ENCODE peak calls at places on chromosomes 12 and 14, in nine cellular contexts. T is breast epithelium, U is stomach, N is suprapubic skin, W is transverse colon, K is H54, S is tibial nerve, X is ovary, Q is uterus. Y is an unnamed sample.

GRCh38 chr12:25761356-25761755 is 197.1 kb upstream of the RASSF8 start:
- DNase-seq in T (no peak), U (no peak), N (no peak), W (no peak), K (no peak), S (no peak), X (no peak), Q (no peak), Y (no peak)

GRCh38 chr12:131851741-131852550 is 23.8 kb downstream of the MMP17 start:
- DNase-seq in T (no peak), U (no peak), N (no peak), W (no peak), K (no peak), S (no peak), X (no peak), Q (no peak), Y (peak)

GRCh38 chr14:32906672-32907071 is 32.0 kb upstream of the NPAS3 start:
- DNase-seq in T (no peak), U (no peak), N (no peak), W (no peak), K (no peak), S (no peak), X (no peak), Q (no peak), Y (no peak)

GRCh38 chr14:50233335-50234250 is 2.2 kb upstream of the SOS2 start:
- DNase-seq in T (no peak), U (no peak), N (no peak), W (no peak), K (no peak), S (no peak), X (no peak), Q (no peak), Y (no peak)

GRCh38 chr14:100806386-100806785 is 19.5 kb upstream of the MEG3 start:
- DNase-seq in T (no peak), U (no peak), N (no peak), W (no peak), K (no peak), S (no peak), X (no peak), Q (no peak), Y (no peak)

GRCh38 chr12:72207094-72207493 is 65.1 kb upstream of the TRHDE start:
- DNase-seq in T (no peak), U (no peak), N (no peak), W (no peak), K (no peak), S (no peak), X (no peak), Q (no peak), Y (no peak)

GRCh38 chr14:76640923-76641395 is 120.3 kb upstream of the VASH1 start:
- DNase-seq in T (no peak), U (no peak), N (peak), W (no peak), K (no peak), S (no peak), X (no peak), Q (no peak), Y (no peak)

GRCh38 chr12:119340604-119341003 is 6.1 kb downstream of the CCDC60 start:
- DNase-seq in T (no peak), U (no peak), N (no peak), W (no peak), K (no peak), S (no peak), X (no peak), Q (no peak), Y (no peak)

GRCh38 chr12:57836442-57837375 is 9.8 kb downstream of the CTDSP2 start:
- DNase-seq in T (peak), U (peak), N (no peak), W (peak), K (peak), S (peak), X (peak), Q (peak), Y (peak)

GRCh38 chr14:100788517-100789365 is 37.2 kb upstream of the MEG3 start:
- DNase-seq in T (no peak), U (no peak), N (no peak), W (no peak), K (no peak), S (no peak), X (no peak), Q (no peak), Y (peak)

GRCh38 chr14:34364201-34364600 is 97.8 kb downstream of the SPTSSA start:
- DNase-seq in T (no peak), U (no peak), N (no peak), W (no peak), K (no peak), S (no peak), X (no peak), Q (no peak), Y (no peak)

GRCh38 chr12:53842686-53843085 is 90.9 kb upstream of the CISTR start:
- DNase-seq in T (no peak), U (no peak), N (no peak), W (no peak), K (no peak), S (no peak), X (no peak), Q (no peak), Y (no peak)

GRCh38 chr14:93005135-93005813 is 82.3 kb downstream of the CHGA start:
- DNase-seq in T (no peak), U (peak), N (no peak), W (no peak), K (no peak), S (no peak), X (no peak), Q (no peak), Y (no peak)

GRCh38 chr14:81219821-81220487 is 805 bp downstream of the GTF2A1 start:
- DNase-seq in T (no peak), U (peak), N (peak), W (peak), K (no peak), S (no peak), X (peak), Q (peak), Y (peak)

GRCh38 chr14:100823488-100823887 is 2.4 kb upstream of the MEG3 start:
- DNase-seq in T (no peak), U (no peak), N (no peak), W (no peak), K (no peak), S (no peak), X (no peak), Q (no peak), Y (no peak)

GRCh38 chr12:108307006-108307405 is 32.1 kb downstream of the CMKLR1 start:
- DNase-seq in T (no peak), U (no peak), N (no peak), W (no peak), K (no peak), S (no peak), X (no peak), Q (no peak), Y (peak)

GRCh38 chr12:50720085-50720484 is 43.8 kb upstream of the ATF1 start:
- DNase-seq in T (no peak), U (no peak), N (no peak), W (no peak), K (no peak), S (no peak), X (no peak), Q (no peak), Y (no peak)

GRCh38 chr12:54879132-54879531 is 24.8 kb downstream of the MUCL1 start:
- DNase-seq in T (no peak), U (no peak), N (no peak), W (no peak), K (no peak), S (no peak), X (no peak), Q (no peak), Y (peak)

GRCh38 chr12:74780458-74781241 is 243.0 kb downstream of the ATXN7L3B start:
- DNase-seq in T (no peak), U (no peak), N (no peak), W (no peak), K (peak), S (no peak), X (no peak), Q (no peak), Y (no peak)

GRCh38 chr12:56951582-56952339 is 5.6 kb downstream of the RDH16 start:
- DNase-seq in T (no peak), U (no peak), N (no peak), W (no peak), K (no peak), S (no peak), X (no peak), Q (no peak), Y (no peak)

GRCh38 chr12:25500651-25501050 is 52.4 kb downstream of the LMNTD1 start:
- DNase-seq in T (no peak), U (no peak), N (no peak), W (no peak), K (no peak), S (no peak), X (no peak), Q (no peak), Y (no peak)

GRCh38 chr12:110796952-110797351 is 49.8 kb upstream of the CCDC63 start:
- DNase-seq in T (no peak), U (no peak), N (no peak), W (no peak), K (peak), S (no peak), X (no peak), Q (no peak), Y (no peak)

GRCh38 chr14:90602088-90602687 is 205.4 kb downstream of the CALM1 start:
- DNase-seq in T (no peak), U (no peak), N (no peak), W (no peak), K (no peak), S (no peak), X (no peak), Q (no peak), Y (no peak)

GRCh38 chr14:92528486-92529100 is 15.0 kb downstream of the RIN3 start:
- DNase-seq in T (no peak), U (no peak), N (no peak), W (no peak), K (no peak), S (no peak), X (no peak), Q (no peak), Y (no peak)

GRCh38 chr12:46402451-46402850 is 29.9 kb upstream of the SLC38A2 start:
- DNase-seq in T (no peak), U (no peak), N (no peak), W (peak), K (no peak), S (no peak), X (no peak), Q (peak), Y (no peak)

GRCh38 chr14:64040044-64040443 is 187.2 kb downstream of the SYNE2 start:
- DNase-seq in T (no peak), U (no peak), N (no peak), W (no peak), K (no peak), S (no peak), X (no peak), Q (no peak), Y (no peak)

GRCh38 chr12:112349440-112349839 is 32.8 kb downstream of the HECTD4 start:
- DNase-seq in T (no peak), U (no peak), N (no peak), W (no peak), K (no peak), S (no peak), X (no peak), Q (no peak), Y (no peak)

GRCh38 chr14:54782803-54783659 is 119.6 kb downstream of the GCH1 start:
- DNase-seq in T (no peak), U (no peak), N (no peak), W (peak), K (no peak), S (no peak), X (no peak), Q (no peak), Y (peak)

GRCh38 chr12:108592033-108592909 is 5.6 kb downstream of the TMEM119 start:
- DNase-seq in T (no peak), U (no peak), N (no peak), W (no peak), K (no peak), S (no peak), X (no peak), Q (no peak), Y (no peak)

GRCh38 chr14:77314043-77314442 is 6.6 kb downstream of the POMT2 start:
- DNase-seq in T (no peak), U (no peak), N (no peak), W (peak), K (no peak), S (no peak), X (no peak), Q (peak), Y (no peak)

GRCh38 chr12:124433147-124433874 is 134.1 kb downstream of the NCOR2 start:
- DNase-seq in T (peak), U (peak), N (no peak), W (no peak), K (no peak), S (no peak), X (no peak), Q (no peak), Y (peak)

GRCh38 chr14:88036422-88036821 is 31.5 kb downstream of the GPR65 start:
- DNase-seq in T (no peak), U (no peak), N (no peak), W (no peak), K (no peak), S (no peak), X (no peak), Q (no peak), Y (no peak)

GRCh38 chr14:58794993-58795762 is 157.4 kb downstream of the DACT1 start:
- DNase-seq in T (no peak), U (no peak), N (no peak), W (no peak), K (no peak), S (no peak), X (no peak), Q (no peak), Y (no peak)
- TF ChIP-seq POLR2A in T (no peak), U (no peak), N (no peak), W (no peak), K (no peak), S (no peak), X (no peak), Q (no peak), Y (no peak)

DNA sequence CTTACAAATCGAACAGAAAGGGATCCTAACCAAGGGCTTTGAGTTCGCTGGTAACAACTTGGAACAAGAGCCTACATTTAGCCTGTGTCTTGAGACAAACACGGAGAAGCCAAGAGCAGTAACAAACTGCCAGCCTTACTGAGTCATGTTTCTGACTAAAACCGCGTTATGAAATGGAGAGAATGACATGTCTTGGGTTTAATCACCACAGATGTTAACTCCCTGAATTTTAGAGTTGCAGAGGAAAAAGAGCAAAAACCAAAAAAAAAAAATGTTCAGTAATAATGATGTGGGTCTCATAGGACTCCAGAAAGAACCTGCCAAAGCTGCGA is 1.0 kb downstream of the BLTP3B start:
- DNase-seq in T (no peak), U (no peak), N (no peak), W (no peak), K (peak), S (no peak), X (no peak), Q (peak), Y (peak)
- TF ChIP-seq POLR2A in T (no peak), U (no peak), N (no peak), W (no peak), K (no peak), S (no peak), X (no peak), Q (no peak), Y (no peak)

DNA sequence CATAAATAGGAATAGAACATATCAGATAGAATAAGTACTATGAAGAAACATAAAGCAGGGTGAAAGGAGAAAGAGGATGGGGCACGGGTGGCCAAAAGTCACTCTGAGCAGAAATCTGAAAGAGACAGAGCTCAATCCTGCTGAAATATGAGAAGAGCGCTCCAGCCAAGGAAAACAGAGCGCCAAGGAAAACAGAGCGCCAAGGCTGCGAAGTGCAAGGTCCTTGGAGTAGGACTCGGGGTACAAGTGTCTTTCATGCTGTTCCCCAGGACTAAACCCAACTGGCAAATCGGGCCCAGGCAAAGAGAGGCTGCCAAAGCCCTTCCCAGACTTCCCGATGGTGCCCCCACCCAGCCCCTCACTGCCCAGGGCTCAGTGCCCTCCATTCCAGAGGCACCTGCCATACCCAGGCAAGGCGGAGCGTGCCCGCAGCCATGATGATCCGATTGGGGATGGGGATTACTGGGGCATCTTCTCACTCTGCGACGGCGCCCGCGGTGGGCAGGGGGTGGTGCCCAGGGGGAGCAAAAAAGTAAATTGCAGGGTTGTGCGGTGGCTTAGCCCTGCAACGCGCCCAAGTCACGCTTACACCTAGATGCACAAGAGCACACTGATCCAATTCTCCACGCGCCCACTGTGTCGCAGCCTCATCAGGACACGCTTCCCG is 1.7 kb downstream of the LTBP2 start:
- DNase-seq in T (no peak), U (no peak), N (no peak), W (no peak), K (no peak), S (no peak), X (no peak), Q (no peak), Y (no peak)
- TF ChIP-seq POLR2A in T (no peak), U (no peak), N (no peak), W (no peak), K (no peak), S (no peak), X (no peak), Q (no peak), Y (no peak)

GRCh38 chr12:22609501-22609900 is 15.5 kb upstream of the ETNK1 start:
- DNase-seq in T (no peak), U (no peak), N (no peak), W (no peak), K (no peak), S (no peak), X (no peak), Q (no peak), Y (no peak)
- TF ChIP-seq POLR2A in T (no peak), U (no peak), N (no peak), W (no peak), K (no peak), S (no peak), X (no peak), Q (no peak), Y (no peak)

Y was measured in NB4.